ENCODE peak calls at places on chromosomes 6 and 20, in seven cellular contexts. L is neuronal stem cell; F is Peyer's patch; U is CD8-positive, alpha-beta T cell; V is cardiac muscle cell; Z is adrenal gland; K is aorta. Q is an unnamed sample.
A peak's percentile ranks its signal among the peaks of the same experiment; 100 is the strongest.

GRCh38 chr20:41136336-41136694 is 1.0 kb upstream of the PLCG1 start:
- DNase-seq in Z (no peak), V (no peak), L (no peak), K (no peak), F (no peak), U (no peak), Q (no peak)

GRCh38 chr20:34824861-34825529 is 456 bp downstream of the NCOA6 start:
- DNase-seq in K (peak; percentile 69), L (peak; percentile 43), F (peak; percentile 76), V (peak; percentile 85), Z (peak; percentile 60), U (peak; percentile 75), Q (no peak)

GRCh38 chr6:1379026-1379809 is 10.2 kb upstream of the FOXF2 start:
- DNase-seq in Z (no peak), F (no peak), U (no peak), K (no peak), V (no peak), L (peak; percentile 35), Q (no peak)

GRCh38 chr6:80610821-80611220 is 504.4 kb downstream of the BCKDHB start:
- DNase-seq in U (no peak), K (no peak), F (no peak), L (no peak), Z (no peak), V (no peak), Q (no peak)

GRCh38 chr6:139763468-139764214 is 389.2 kb upstream of the CITED2 start:
- DNase-seq in K (no peak), F (no peak), U (no peak), Z (no peak), V (no peak), L (no peak), Q (no peak)

GRCh38 chr20:8721098-8721497 is 347.8 kb upstream of the PLCB4 start:
- DNase-seq in L (peak; percentile 41), V (peak; percentile 72), F (peak; percentile 65), K (no peak), Z (peak; percentile 60), U (no peak), Q (peak; percentile 16)

GRCh38 chr20:6711950-6712634 is 55.4 kb upstream of the BMP2 start:
- DNase-seq in Z (no peak), V (no peak), L (no peak), F (peak; percentile 53), U (no peak), K (no peak), Q (no peak)

GRCh38 chr6:130365166-130366010 is 429 bp upstream of the TMEM200A start:
- DNase-seq in U (peak; percentile 63), L (peak; percentile 73), Z (peak; percentile 77), V (peak; percentile 88), F (peak; percentile 74), K (peak; percentile 61), Q (peak; percentile 33)

GRCh38 chr6:44642870-44643522 is 255.5 kb downstream of the CDC5L start:
- DNase-seq in U (no peak), Z (no peak), K (no peak), F (no peak), L (no peak), V (no peak), Q (no peak)

GRCh38 chr6:75431379-75431778 is 62.2 kb downstream of the FILIP1 start:
- DNase-seq in F (no peak), Z (peak; percentile 24), V (peak; percentile 56), U (no peak), K (no peak), L (no peak), Q (no peak)

GRCh38 chr20:2533118-2533517 is 3.3 kb upstream of the TMC2 start:
- DNase-seq in K (no peak), L (no peak), Z (no peak), U (no peak), F (no peak), V (no peak), Q (no peak)

GRCh38 chr20:45433316-45433715 is 17.4 kb downstream of the PIGT start:
- DNase-seq in Z (no peak), U (no peak), V (no peak), F (peak; percentile 57), K (peak; percentile 80), L (no peak), Q (no peak)

GRCh38 chr20:17652411-17652810 is 29.6 kb downstream of the RRBP1 start:
- DNase-seq in Z (no peak), K (no peak), F (no peak), V (no peak), L (no peak), U (no peak), Q (no peak)

GRCh38 chr20:17653835-17654648 is 28.0 kb downstream of the RRBP1 start:
- DNase-seq in Z (no peak), L (no peak), U (no peak), K (no peak), F (no peak), V (no peak), Q (no peak)

GRCh38 chr20:17650816-17651760 is 31.0 kb downstream of the RRBP1 start:
- DNase-seq in F (no peak), V (no peak), K (no peak), U (no peak), Z (no peak), L (no peak), Q (no peak)

GRCh38 chr20:17650301-17650761 is 31.7 kb downstream of the RRBP1 start:
- DNase-seq in L (no peak), V (no peak), U (no peak), F (no peak), Z (no peak), K (no peak), Q (no peak)

GRCh38 chr20:17651761-17652388 is 30.2 kb downstream of the RRBP1 start:
- DNase-seq in K (no peak), Z (no peak), V (no peak), U (no peak), F (no peak), L (no peak), Q (no peak)
- H3K4me1 ChIP-seq in K (no peaks in the 10 kb centered on the region), Z (peaks cover 50% of the 10 kb centered on the region), V (peaks cover 33% of the 10 kb centered on the region), U (no peaks in the 10 kb centered on the region), F (no peaks in the 10 kb centered on the region), L (peaks cover 9% of the 10 kb centered on the region), Q (peaks cover 5% of the 10 kb centered on the region)

DNA sequence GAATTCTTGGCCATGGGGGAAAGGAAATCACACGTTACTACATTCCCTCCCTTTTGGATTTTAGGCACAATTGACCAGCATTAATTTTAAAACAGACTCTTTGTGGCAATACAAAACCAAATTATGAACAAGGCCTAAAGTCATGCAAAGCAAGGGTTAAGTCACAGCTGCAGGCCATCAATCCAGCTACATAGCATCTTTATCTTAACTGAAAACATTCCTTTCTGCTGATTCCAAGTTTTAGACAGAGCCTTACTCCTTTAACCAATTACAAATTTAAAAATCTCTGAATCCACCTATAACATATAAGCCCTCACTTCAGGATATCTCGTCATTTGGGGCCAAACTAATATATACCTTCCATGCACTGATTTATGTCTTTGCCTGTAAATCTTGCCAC is 757.2 kb downstream of the PTPRT start:
- DNase-seq in V (no peak), L (no peak), Z (no peak), U (no peak), K (no peak), F (no peak), Q (no peak)
- H3K27ac ChIP-seq in V (no peak overlapping the region), L (no peak overlapping the region), Z (no peak overlapping the region), U (no peak overlapping the region), K (no peak overlapping the region), F (no peak overlapping the region), Q (no peak overlapping the region)

GRCh38 chr6:166926748-166927147 is 29.6 kb downstream of the RNASET2 start:
- DNase-seq in K (no peak), F (no peak), L (no peak), U (no peak), Z (no peak), V (no peak), Q (no peak)
- H3K4me3 ChIP-seq in K (no peak overlapping the region), F (no peak overlapping the region), L (no peak overlapping the region), U (no peak overlapping the region), Z (no peak overlapping the region), V (no peak overlapping the region), Q (no peak overlapping the region)

GRCh38 chr6:33374359-33374910 is 17.2 kb upstream of the KIFC1 start:
- DNase-seq in U (no peak), K (no peak), L (no peak), V (no peak), Z (peak; percentile 23), F (no peak), Q (no peak)

GRCh38 chr6:33377166-33377565 is 14.5 kb upstream of the KIFC1 start:
- DNase-seq in F (no peak), V (no peak), K (no peak), L (no peak), U (no peak), Z (no peak), Q (no peak)

GRCh38 chr6:33375143-33375649 is 16.4 kb upstream of the KIFC1 start:
- DNase-seq in Z (peak; percentile 92), F (peak; percentile 72), L (no peak), K (peak; percentile 86), U (no peak), V (no peak), Q (no peak)

GRCh38 chr6:33373950-33374349 is 17.7 kb upstream of the KIFC1 start:
- DNase-seq in V (no peak), U (no peak), K (no peak), L (no peak), Z (no peak), F (no peak), Q (no peak)

DNA sequence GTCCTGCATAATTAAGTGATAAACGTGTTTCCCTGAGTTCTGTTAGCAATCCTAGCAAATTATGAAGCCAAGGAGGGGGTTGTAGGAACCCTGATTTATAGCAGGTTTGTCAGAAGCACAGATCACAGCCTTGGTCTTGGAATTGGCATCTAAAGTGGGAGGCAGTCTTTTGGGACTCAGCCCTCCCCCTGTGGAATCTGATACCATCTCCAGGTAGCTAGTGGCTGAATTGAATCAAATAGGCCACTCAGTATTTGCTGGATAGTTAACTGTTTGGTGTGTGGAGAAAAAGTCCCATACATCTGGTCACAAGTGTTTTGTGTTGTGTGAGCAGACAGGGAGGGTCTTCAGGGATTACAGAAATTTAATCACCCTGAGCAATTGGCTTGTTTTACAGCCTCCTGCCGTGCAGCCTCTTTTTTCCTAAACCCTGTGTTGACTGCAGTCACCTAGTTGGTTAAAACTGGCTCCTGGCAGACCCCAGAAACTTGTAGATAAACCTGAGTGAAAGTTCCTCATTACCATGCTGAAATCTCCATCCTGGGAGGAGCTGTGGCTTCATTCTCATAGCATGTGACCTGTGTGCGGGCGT is 19.0 kb upstream of the KIFC1 start:
- DNase-seq in L (no peak), F (no peak), Z (no peak), U (no peak), K (no peak), V (no peak), Q (no peak)
- H3K4me1 ChIP-seq in L (no peaks in the 10 kb centered on the region), F (no peaks in the 10 kb centered on the region), Z (peaks cover 25% of the 10 kb centered on the region), U (peaks cover 6% of the 10 kb centered on the region), K (no peaks in the 10 kb centered on the region), V (peaks cover 15% of the 10 kb centered on the region), Q (peaks cover 5% of the 10 kb centered on the region)

DNA sequence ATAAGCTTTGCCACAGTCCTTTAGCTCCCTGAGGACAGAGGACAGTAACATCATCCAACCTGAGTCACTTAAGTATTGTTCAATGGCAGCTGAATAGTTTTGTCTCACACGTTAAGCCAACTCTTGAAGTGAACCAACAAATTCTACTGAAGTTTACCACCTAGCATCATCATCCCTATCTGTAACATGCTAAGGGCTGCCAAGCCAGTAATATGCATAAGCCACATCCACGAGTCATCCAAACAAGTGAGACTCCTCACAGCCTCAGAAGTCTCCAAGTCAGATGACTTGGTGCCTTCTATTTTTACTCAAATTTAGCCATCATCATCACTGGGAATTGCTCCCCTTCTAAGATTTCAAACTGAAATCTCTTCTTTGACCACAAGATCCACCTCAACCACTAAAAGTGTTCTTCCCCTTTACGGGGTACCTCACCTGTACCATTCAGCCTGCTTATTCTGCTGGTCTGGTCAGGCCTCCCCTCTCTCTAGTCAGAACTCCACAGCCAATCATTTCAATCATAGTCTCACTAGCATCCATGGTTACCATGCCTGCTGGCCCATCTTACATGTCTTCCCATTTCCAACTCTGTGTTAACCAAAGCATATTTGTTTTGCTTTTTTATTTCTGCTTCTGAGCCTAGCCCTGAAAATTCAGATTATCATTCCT is 73.7 kb downstream of the DTNBP1 start:
- DNase-seq in F (no peak), L (no peak), V (no peak), Z (no peak), K (no peak), U (no peak), Q (no peak)
- H3K27ac ChIP-seq in F (no peak overlapping the region), L (no peak overlapping the region), V (no peak overlapping the region), Z (no peak overlapping the region), K (no peak overlapping the region), U (no peak overlapping the region), Q (no peak overlapping the region)